ENCODE peak calls at places on chromosomes 6 and 20, in six cellular contexts. One of them, this sample, is unnamed.

GRCh38 chr6:111427341-111428116 is 55.5 kb downstream of the REV3L start:
- DNase-seq in naive thymus-derived CD8-positive, alpha-beta T cell: no peak
- DNase-seq in left cardiac atrium: no peak
- DNase-seq in activated T-cell treated with anti-CD3 and anti-CD28 coated beads for 24 hours: peak
- DNase-seq in foreskin keratinocyte: peak
- DNase-seq in NAMALWA: no peak
- DNase-seq in this sample: peak

GRCh38 chr6:87656857-87657256 is 45.2 kb downstream of the AKIRIN2 start:
- DNase-seq in naive thymus-derived CD8-positive, alpha-beta T cell: no peak
- DNase-seq in left cardiac atrium: no peak
- DNase-seq in activated T-cell treated with anti-CD3 and anti-CD28 coated beads for 24 hours: no peak
- DNase-seq in foreskin keratinocyte: no peak
- DNase-seq in NAMALWA: peak
- DNase-seq in this sample: peak

GRCh38 chr6:124984668-124985338 is 22.6 kb downstream of the RNF217 start:
- DNase-seq in naive thymus-derived CD8-positive, alpha-beta T cell: no peak
- DNase-seq in left cardiac atrium: no peak
- DNase-seq in activated T-cell treated with anti-CD3 and anti-CD28 coated beads for 24 hours: no peak
- DNase-seq in foreskin keratinocyte: peak
- DNase-seq in NAMALWA: no peak
- DNase-seq in this sample: no peak

GRCh38 chr6:13038315-13039261 is 289.7 kb downstream of the TBC1D7 start:
- DNase-seq in naive thymus-derived CD8-positive, alpha-beta T cell: no peak
- DNase-seq in left cardiac atrium: peak
- DNase-seq in activated T-cell treated with anti-CD3 and anti-CD28 coated beads for 24 hours: no peak
- DNase-seq in foreskin keratinocyte: no peak
- DNase-seq in NAMALWA: no peak
- DNase-seq in this sample: no peak

GRCh38 chr20:33296206-33296605 is 13.2 kb downstream of the BPIFB1 start:
- DNase-seq in naive thymus-derived CD8-positive, alpha-beta T cell: no peak
- DNase-seq in left cardiac atrium: no peak
- DNase-seq in activated T-cell treated with anti-CD3 and anti-CD28 coated beads for 24 hours: no peak
- DNase-seq in foreskin keratinocyte: no peak
- DNase-seq in NAMALWA: no peak
- DNase-seq in this sample: no peak

GRCh38 chr20:51640743-51641142 is 98.2 kb upstream of the NFATC2 start:
- DNase-seq in naive thymus-derived CD8-positive, alpha-beta T cell: no peak
- DNase-seq in left cardiac atrium: no peak
- DNase-seq in activated T-cell treated with anti-CD3 and anti-CD28 coated beads for 24 hours: no peak
- DNase-seq in foreskin keratinocyte: no peak
- DNase-seq in NAMALWA: no peak
- DNase-seq in this sample: no peak

GRCh38 chr6:135088818-135089809 is 34.5 kb upstream of the HBS1L start:
- DNase-seq in naive thymus-derived CD8-positive, alpha-beta T cell: no peak
- DNase-seq in left cardiac atrium: no peak
- DNase-seq in activated T-cell treated with anti-CD3 and anti-CD28 coated beads for 24 hours: no peak
- DNase-seq in foreskin keratinocyte: peak
- DNase-seq in NAMALWA: peak
- DNase-seq in this sample: peak

GRCh38 chr20:24665196-24665595 is 195.8 kb downstream of the SYNDIG1 start:
- DNase-seq in naive thymus-derived CD8-positive, alpha-beta T cell: no peak
- DNase-seq in left cardiac atrium: no peak
- DNase-seq in activated T-cell treated with anti-CD3 and anti-CD28 coated beads for 24 hours: no peak
- DNase-seq in foreskin keratinocyte: no peak
- DNase-seq in NAMALWA: no peak
- DNase-seq in this sample: no peak

GRCh38 chr6:10733151-10733715 is 10.4 kb downstream of the TMEM14C start:
- DNase-seq in naive thymus-derived CD8-positive, alpha-beta T cell: no peak
- DNase-seq in left cardiac atrium: no peak
- DNase-seq in activated T-cell treated with anti-CD3 and anti-CD28 coated beads for 24 hours: no peak
- DNase-seq in foreskin keratinocyte: no peak
- DNase-seq in NAMALWA: no peak
- DNase-seq in this sample: no peak

GRCh38 chr6:36612101-36612625 is 18.0 kb downstream of the SRSF3 start:
- DNase-seq in naive thymus-derived CD8-positive, alpha-beta T cell: no peak
- DNase-seq in left cardiac atrium: no peak
- DNase-seq in activated T-cell treated with anti-CD3 and anti-CD28 coated beads for 24 hours: no peak
- DNase-seq in foreskin keratinocyte: no peak
- DNase-seq in NAMALWA: no peak
- DNase-seq in this sample: no peak

GRCh38 chr6:75201901-75202672 is 3.8 kb downstream of the COL12A1 start:
- DNase-seq in naive thymus-derived CD8-positive, alpha-beta T cell: no peak
- DNase-seq in left cardiac atrium: peak
- DNase-seq in activated T-cell treated with anti-CD3 and anti-CD28 coated beads for 24 hours: no peak
- DNase-seq in foreskin keratinocyte: no peak
- DNase-seq in NAMALWA: no peak
- DNase-seq in this sample: no peak

GRCh38 chr6:26327450-26328264 is 37.3 kb upstream of the BTN3A2 start:
- DNase-seq in naive thymus-derived CD8-positive, alpha-beta T cell: peak
- DNase-seq in left cardiac atrium: no peak
- DNase-seq in activated T-cell treated with anti-CD3 and anti-CD28 coated beads for 24 hours: peak
- DNase-seq in foreskin keratinocyte: peak
- DNase-seq in NAMALWA: peak
- DNase-seq in this sample: peak

GRCh38 chr6:21396313-21396712 is 197.2 kb upstream of the SOX4 start:
- DNase-seq in naive thymus-derived CD8-positive, alpha-beta T cell: no peak
- DNase-seq in left cardiac atrium: no peak
- DNase-seq in activated T-cell treated with anti-CD3 and anti-CD28 coated beads for 24 hours: no peak
- DNase-seq in foreskin keratinocyte: peak
- DNase-seq in NAMALWA: no peak
- DNase-seq in this sample: no peak

GRCh38 chr20:21781446-21782075 is 76.1 kb downstream of the PAX1 start:
- DNase-seq in naive thymus-derived CD8-positive, alpha-beta T cell: no peak
- DNase-seq in left cardiac atrium: no peak
- DNase-seq in activated T-cell treated with anti-CD3 and anti-CD28 coated beads for 24 hours: no peak
- DNase-seq in foreskin keratinocyte: no peak
- DNase-seq in NAMALWA: no peak
- DNase-seq in this sample: no peak

GRCh38 chr20:5705827-5706226 is 44.4 kb upstream of the SHLD1 start:
- DNase-seq in naive thymus-derived CD8-positive, alpha-beta T cell: no peak
- DNase-seq in left cardiac atrium: no peak
- DNase-seq in activated T-cell treated with anti-CD3 and anti-CD28 coated beads for 24 hours: no peak
- DNase-seq in foreskin keratinocyte: no peak
- DNase-seq in NAMALWA: no peak
- DNase-seq in this sample: no peak

GRCh38 chr6:139877828-139878405 is 503.5 kb upstream of the CITED2 start:
- DNase-seq in naive thymus-derived CD8-positive, alpha-beta T cell: no peak
- DNase-seq in left cardiac atrium: no peak
- DNase-seq in activated T-cell treated with anti-CD3 and anti-CD28 coated beads for 24 hours: no peak
- DNase-seq in foreskin keratinocyte: no peak
- DNase-seq in NAMALWA: no peak
- DNase-seq in this sample: no peak